ENCODE peak calls at places on chromosomes 13 and 19, in eight cellular contexts. D is psoas muscle, J is pancreas, K is heart right ventricle, F is prostate gland, Q is esophagus squamous epithelium, C is PC-9, S is stomach. I is an unnamed sample.

GRCh38 chr13:66344770-66345367 is 885.3 kb downstream of the PCDH9 start:
- DNase-seq in F (no peak), J (no peak), S (no peak), C (no peak), K (no peak), Q (no peak), D (no peak), I (no peak)

GRCh38 chr13:90321281-90321931 is 1026.1 kb upstream of the MIR17HG start:
- DNase-seq in S (no peak), K (no peak), F (no peak), C (no peak), D (no peak), Q (no peak), J (no peak), I (no peak)

GRCh38 chr13:24692541-24692940 is 12.3 kb downstream of the ATP12A start:
- DNase-seq in F (no peak), S (no peak), J (no peak), C (no peak), K (no peak), Q (no peak), D (peak; percentile 15), I (peak; percentile 52)

GRCh38 chr19:4567584-4568071 is 8.1 kb upstream of the SEMA6B start:
- DNase-seq in C (no peak), Q (no peak), F (no peak), D (peak; percentile 80), K (peak; percentile 80), J (no peak), S (peak; percentile 62), I (peak; percentile 61)

GRCh38 chr13:60134376-60134775 is 29.4 kb downstream of the DIAPH3 start:
- DNase-seq in D (no peak), J (no peak), K (no peak), S (no peak), C (no peak), Q (no peak), F (no peak), I (no peak)

GRCh38 chr13:54614729-54615128 is 1586.1 kb downstream of the OLFM4 start:
- DNase-seq in S (no peak), Q (no peak), K (no peak), C (no peak), D (no peak), F (no peak), J (no peak), I (no peak)

GRCh38 chr13:106619688-106620555 is 52.0 kb upstream of the ARGLU1 start:
- DNase-seq in S (no peak), K (no peak), F (no peak), C (no peak), J (no peak), Q (no peak), D (no peak), I (peak; percentile 86)

GRCh38 chr19:54952591-54953344 is 5.4 kb upstream of the NLRP7 start:
- DNase-seq in J (no peak), K (no peak), C (peak; percentile 99), F (no peak), D (no peak), Q (no peak), S (no peak), I (no peak)

GRCh38 chr19:14150770-14151661 is 14.6 kb upstream of the ASF1B start:
- DNase-seq in Q (no peak), J (no peak), F (no peak), K (no peak), D (no peak), S (no peak), C (no peak), I (no peak)

GRCh38 chr13:111153977-111154332 is 38.8 kb downstream of the ARHGEF7 start:
- DNase-seq in S (no peak), K (peak; percentile 54), Q (no peak), J (peak; percentile 25), D (no peak), C (peak; percentile 44), F (peak; percentile 23), I (peak; percentile 69)

GRCh38 chr13:19153782-19154450 is 27.7 kb downstream of the TUBA3C start:
- DNase-seq in C (no peak), S (no peak), K (no peak), Q (no peak), J (no peak), D (no peak), F (no peak), I (no peak)

GRCh38 chr19:29448046-29448445 is 77.7 kb upstream of the VSTM2B start:
- DNase-seq in D (no peak), J (no peak), K (no peak), Q (no peak), F (no peak), S (no peak), C (no peak), I (no peak)

GRCh38 chr19:1052349-1052967 is 12.6 kb downstream of the ABCA7 start:
- DNase-seq in F (no peak), K (no peak), C (no peak), Q (no peak), D (no peak), J (no peak), S (no peak), I (no peak)

GRCh38 chr13:111868716-111869115 is 198.2 kb upstream of the SOX1 start:
- DNase-seq in K (no peak), J (no peak), F (no peak), S (no peak), C (no peak), D (no peak), Q (no peak), I (no peak)

GRCh38 chr13:51589793-51590192 is 5.5 kb downstream of the WDFY2 start:
- DNase-seq in K (no peak), C (no peak), Q (no peak), J (no peak), F (no peak), D (no peak), S (no peak), I (peak; percentile 22)

GRCh38 chr13:51588406-51588949 is 4.2 kb downstream of the WDFY2 start:
- DNase-seq in D (no peak), Q (no peak), K (no peak), S (no peak), J (no peak), C (no peak), F (no peak), I (no peak)

GRCh38 chr13:51590231-51590630 is 6.0 kb downstream of the WDFY2 start:
- DNase-seq in Q (no peak), F (no peak), J (no peak), S (no peak), C (no peak), K (no peak), D (no peak), I (peak; percentile 28)

GRCh38 chr13:51594432-51594831 is 10.2 kb downstream of the WDFY2 start:
- DNase-seq in Q (no peak), J (no peak), S (no peak), C (no peak), F (no peak), D (no peak), K (no peak), I (no peak)

GRCh38 chr13:51590966-51591627 is 6.8 kb downstream of the WDFY2 start:
- DNase-seq in K (no peak), F (peak; percentile 58), Q (no peak), C (peak; percentile 94), S (peak; percentile 41), D (no peak), J (no peak), I (peak; percentile 84)
- H3K4me1 ChIP-seq in K (no peaks in the 10 kb centered on the region), F (peaks cover 6% of the 10 kb centered on the region), Q (peaks cover 23% of the 10 kb centered on the region), C (peaks cover 51% of the 10 kb centered on the region), S (peaks cover 19% of the 10 kb centered on the region), D (peaks cover 12% of the 10 kb centered on the region), J (peaks cover 87% of the 10 kb centered on the region), I (peaks cover 40% of the 10 kb centered on the region)

GRCh38 chr13:101916758-101917474 is 464.4 kb downstream of the ITGBL1 start:
- DNase-seq in C (no peak), S (no peak), D (no peak), Q (no peak), K (no peak), J (no peak), F (no peak), I (no peak)

GRCh38 chr13:101917475-101917810 is 465.0 kb downstream of the ITGBL1 start:
- DNase-seq in J (no peak), Q (no peak), K (no peak), C (no peak), D (no peak), S (no peak), F (no peak), I (no peak)

GRCh38 chr13:101919541-101920306 is 467.2 kb downstream of the ITGBL1 start:
- DNase-seq in C (no peak), S (no peak), F (no peak), K (peak; percentile 39), J (no peak), D (no peak), Q (no peak), I (peak; percentile 54)

GRCh38 chr13:101916108-101916757 is 463.8 kb downstream of the ITGBL1 start:
- DNase-seq in F (no peak), K (peak; percentile 40), S (no peak), J (no peak), Q (no peak), D (no peak), C (no peak), I (peak; percentile 44)

GRCh38 chr13:101917833-101918755 is 465.6 kb downstream of the ITGBL1 start:
- DNase-seq in C (no peak), Q (no peak), S (no peak), K (no peak), F (no peak), D (no peak), J (no peak), I (no peak)
- H3K4me3 ChIP-seq in C (no peak overlapping the region), Q (no peak overlapping the region), S (no peak overlapping the region), K (no peak overlapping the region), F (no peak overlapping the region), D (no peak overlapping the region), J (no peak overlapping the region), I (no peak overlapping the region)

DNA sequence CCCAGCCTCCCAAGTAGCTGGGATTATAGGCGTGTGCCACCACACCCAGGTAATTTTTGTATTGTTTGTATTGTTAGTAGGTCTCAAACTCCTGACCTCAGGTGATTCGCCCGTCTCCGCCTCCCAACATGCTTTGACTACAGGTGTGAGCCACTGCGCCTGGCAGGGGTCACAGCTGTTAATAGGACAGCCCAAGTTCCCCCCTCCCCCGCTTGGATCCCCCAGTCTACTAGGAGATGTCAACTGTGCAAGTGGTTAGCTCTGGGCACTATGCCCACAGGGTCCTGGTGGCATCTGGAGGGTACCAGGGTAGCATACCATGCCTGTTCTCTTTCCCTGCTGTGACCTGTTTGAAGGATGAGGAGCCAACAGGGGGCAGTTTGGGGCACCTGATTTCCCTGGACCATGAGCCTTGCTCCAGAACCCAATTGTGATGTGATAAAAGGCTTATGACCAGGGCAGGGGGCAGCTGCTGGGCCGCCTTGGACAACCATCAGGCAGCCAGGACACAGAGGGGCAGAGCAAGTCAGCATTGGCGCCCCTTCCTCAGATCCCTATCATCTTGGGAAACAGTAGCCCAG is at the start of gene TSPAN16:
- DNase-seq in D (no peak), Q (no peak), F (no peak), K (no peak), C (no peak), S (no peak), J (no peak), I (no peak)
- H3K4me1 ChIP-seq in D (no peaks in the 10 kb centered on the region), Q (peaks cover 4% of the 10 kb centered on the region), F (no peaks in the 10 kb centered on the region), K (no peaks in the 10 kb centered on the region), C (peaks cover 30% of the 10 kb centered on the region), S (no peaks in the 10 kb centered on the region), J (no peaks in the 10 kb centered on the region), I (peaks cover 20% of the 10 kb centered on the region)

DNA sequence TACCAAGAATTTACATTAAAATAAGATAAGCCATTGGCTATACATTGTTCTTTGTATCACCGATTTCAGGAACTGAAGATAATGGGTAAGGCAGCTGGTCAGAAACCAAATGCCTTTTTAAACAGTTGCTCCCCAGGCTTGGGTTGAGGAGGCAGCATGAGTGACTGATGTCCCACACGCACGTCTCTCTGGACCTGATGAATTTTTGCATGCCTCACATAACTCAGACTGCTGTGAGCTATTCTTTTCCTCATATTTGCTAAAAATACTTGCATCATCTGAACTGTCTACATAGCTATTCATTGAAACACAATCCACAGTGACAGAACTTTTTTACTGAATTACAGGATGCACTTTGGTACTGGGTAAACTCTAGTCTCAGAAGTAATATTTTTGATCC is 123.6 kb upstream of the MAB21L1 start:
- DNase-seq in J (no peak), Q (no peak), F (no peak), S (no peak), K (no peak), C (no peak), D (no peak), I (peak; percentile 73)
- H3K4me3 ChIP-seq in J (no peak overlapping the region), Q (no peak overlapping the region), F (no peak overlapping the region), S (no peak overlapping the region), K (no peak overlapping the region), C (no peak overlapping the region), D (no peak overlapping the region), I (no peak overlapping the region)

I was measured in adipocyte.